ENCODE peak calls at places on chromosome 19, in five cellular contexts. W is IMR-90, S is transverse colon, C is natural killer cell, Z is RWPE1. D is an unnamed sample.

GRCh38 chr19:44685877-44686276 is 13.1 kb upstream of the CEACAM16 start:
- DNase-seq in W (peak; percentile 74), S (no peak), C (no peak), Z (no peak), D (peak; percentile 76)

GRCh38 chr19:1684573-1684912 is 32.1 kb upstream of the TCF3 start:
- DNase-seq in W (no peak), S (no peak), C (no peak), Z (no peak), D (no peak)

GRCh38 chr19:56161534-56161933 is 14.3 kb upstream of the GALP start:
- DNase-seq in W (no peak), S (no peak), C (no peak), Z (no peak), D (no peak)

GRCh38 chr19:48992571-48993174 is 436 bp downstream of the GYS1 start:
- DNase-seq in W (no peak), S (no peak), C (no peak), Z (no peak), D (no peak)

GRCh38 chr19:15469513-15470297 is 5.4 kb upstream of the RASAL3 start:
- DNase-seq in W (no peak), S (peak; percentile 24), C (peak; percentile 17), Z (no peak), D (peak; percentile 23)

GRCh38 chr19:16078311-16078758 is 2.0 kb downstream of the TPM4 start:
- DNase-seq in W (peak; percentile 69), S (peak; percentile 45), C (no peak), Z (no peak), D (no peak)

GRCh38 chr19:3459322-3459881 is 20.9 kb downstream of the SMIM24 start:
- DNase-seq in W (peak; percentile 94), S (peak; percentile 63), C (no peak), Z (peak; percentile 41), D (no peak)

GRCh38 chr19:51271015-51271600 is 20.2 kb downstream of the SIGLECL1 start:
- DNase-seq in W (no peak), S (no peak), C (no peak), Z (no peak), D (peak; percentile 53)

GRCh38 chr19:41785653-41786052 is 10.7 kb upstream of the CEACAM3 start:
- DNase-seq in W (peak; percentile 65), S (peak; percentile 80), C (peak; percentile 43), Z (peak; percentile 85), D (peak; percentile 87)

GRCh38 chr19:49685845-49686332 is 3.5 kb upstream of the ADM5 start:
- DNase-seq in W (no peak), S (no peak), C (no peak), Z (no peak), D (no peak)

GRCh38 chr19:2365201-2365970 is 5.3 kb downstream of the TMPRSS9 start:
- DNase-seq in W (no peak), S (no peak), C (no peak), Z (no peak), D (no peak)

GRCh38 chr19:42172261-42172660 is 40.0 kb upstream of the POU2F2 start:
- DNase-seq in W (no peak), S (no peak), C (no peak), Z (no peak), D (no peak)

GRCh38 chr19:35225951-35226350 is 2.6 kb downstream of the FAM187B start:
- DNase-seq in W (no peak), S (no peak), C (peak; percentile 2), Z (no peak), D (no peak)

GRCh38 chr19:14728595-14728994 is 38.7 kb downstream of the ZNF333 start:
- DNase-seq in W (no peak), S (no peak), C (no peak), Z (no peak), D (no peak)

GRCh38 chr19:48638831-48639381 is 1.7 kb upstream of the DBP start:
- DNase-seq in W (no peak), S (peak; percentile 24), C (no peak), Z (no peak), D (peak; percentile 43)

GRCh38 chr19:30084390-30084819 is 142.4 kb downstream of the URI1 start:
- DNase-seq in W (no peak), S (no peak), C (no peak), Z (no peak), D (peak; percentile 20)

GRCh38 chr19:13597625-13598024 is 91.3 kb upstream of the CACNA1A start:
- DNase-seq in W (peak; percentile 74), S (peak; percentile 41), C (no peak), Z (peak; percentile 82), D (no peak)

GRCh38 chr19:20414133-20414532 is 151.4 kb downstream of the ZNF737 start:
- DNase-seq in W (no peak), S (no peak), C (no peak), Z (no peak), D (no peak)

GRCh38 chr19:41327076-41327475 is 17.1 kb downstream of the CCDC97 start:
- DNase-seq in W (no peak), S (no peak), C (peak; percentile 31), Z (no peak), D (no peak)

GRCh38 chr19:40800339-40800996 is 1.5 kb downstream of the EGLN2 start:
- DNase-seq in W (no peak), S (no peak), C (no peak), Z (no peak), D (no peak)

GRCh38 chr19:38307076-38307475 is 3.0 kb downstream of the C19orf33 start:
- DNase-seq in W (no peak), S (no peak), C (no peak), Z (no peak), D (no peak)

GRCh38 chr19:10353793-10354391 is 14.5 kb upstream of the ICAM3 start:
- DNase-seq in W (peak; percentile 17), S (peak; percentile 14), C (no peak), Z (peak; percentile 45), D (no peak)

GRCh38 chr19:29672933-29673336 is 7.7 kb downstream of the PLEKHF1 start:
- DNase-seq in W (no peak), S (peak; percentile 63), C (peak; percentile 83), Z (no peak), D (no peak)

GRCh38 chr19:55809381-55810058 is 22.3 kb downstream of the NLRP11 start:
- DNase-seq in W (peak; percentile 33), S (peak; percentile 71), C (no peak), Z (no peak), D (no peak)

GRCh38 chr19:44552324-44552723 is 22.8 kb upstream of the CEACAM20 start:
- DNase-seq in W (no peak), S (peak; percentile 26), C (no peak), Z (no peak), D (peak; percentile 58)

GRCh38 chr19:663682-664117 is 686 bp upstream of the RNF126 start:
- DNase-seq in W (no peak), S (no peak), C (no peak), Z (no peak), D (no peak)
- TF ChIP-seq CTCF in W (no peak), S (no peak), C (no peak), Z (no peak), D (no peak)

GRCh38 chr19:47226426-47227346 is 4.3 kb downstream of the BBC3 start:
- DNase-seq in W (peak; percentile 67), S (peak; percentile 90), C (peak; percentile 72), Z (peak; percentile 31), D (peak; percentile 90)
- TF ChIP-seq CTCF in W (no peak), S (peak; percentile 35), C (no peak), Z (no peak), D (no peak)

GRCh38 chr19:57192064-57192395 is 730 bp downstream of the ZNF264 start:
- DNase-seq in W (peak; percentile 4), S (no peak), C (no peak), Z (peak; percentile 21), D (no peak)

GRCh38 chr19:57190301-57190700 is 999 bp upstream of the ZNF264 start:
- DNase-seq in W (no peak), S (no peak), C (no peak), Z (no peak), D (no peak)

GRCh38 chr19:57192993-57193392 is 1.7 kb downstream of the ZNF264 start:
- DNase-seq in W (no peak), S (no peak), C (no peak), Z (no peak), D (no peak)

DNA sequence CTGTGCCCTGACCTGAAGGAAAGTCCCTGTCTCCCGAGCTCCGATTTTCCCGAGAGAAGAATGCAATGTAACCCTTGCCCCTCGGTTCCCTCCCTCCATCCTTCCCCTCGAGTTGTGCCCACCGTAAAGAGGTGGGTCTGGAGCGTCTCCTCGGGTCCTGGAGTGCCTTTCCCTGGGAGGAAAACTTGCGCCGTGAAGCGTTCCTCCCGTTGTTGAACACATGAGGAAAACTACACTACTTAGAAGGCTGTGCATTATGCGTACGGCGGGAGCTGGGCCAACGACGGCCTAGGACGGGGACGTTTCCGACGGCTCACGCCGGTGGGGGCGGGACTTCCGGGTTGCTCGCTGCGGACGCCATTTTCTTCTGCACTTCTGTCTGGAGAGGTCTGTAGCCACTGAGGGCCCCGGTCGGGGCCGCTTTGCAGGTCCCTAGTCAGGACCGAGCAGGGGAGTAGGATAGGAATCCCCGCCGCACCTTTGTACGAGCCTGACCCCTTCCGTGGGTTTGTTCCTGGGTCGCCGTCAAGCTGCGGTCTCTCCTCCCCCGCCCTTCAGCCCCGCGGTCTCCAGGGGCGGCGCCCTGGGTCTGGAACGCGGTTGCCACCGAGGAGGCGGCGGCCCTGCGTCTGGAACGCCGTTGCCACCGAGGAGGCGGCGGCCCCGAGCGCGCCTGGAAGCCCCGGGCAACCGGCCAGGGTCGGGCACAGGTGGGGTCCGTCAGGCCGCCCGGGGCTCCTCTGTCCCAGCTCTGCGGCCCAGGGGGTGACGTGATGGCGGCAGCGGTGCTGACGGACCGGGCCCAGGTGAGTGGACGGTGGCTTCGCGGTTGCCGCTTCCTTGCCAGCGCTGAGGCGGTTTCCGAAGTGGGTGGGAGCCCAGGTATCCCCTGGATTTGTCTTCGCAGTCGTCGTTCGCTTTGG is at the start of gene ZNF264:
- DNase-seq in W (peak; percentile 85), S (peak; percentile 92), C (peak; percentile 88), Z (peak; percentile 81), D (peak; percentile 79)
- TF ChIP-seq CTCF in W (peak; percentile 22), S (no peak), C (no peak), Z (no peak), D (no peak)

DNA sequence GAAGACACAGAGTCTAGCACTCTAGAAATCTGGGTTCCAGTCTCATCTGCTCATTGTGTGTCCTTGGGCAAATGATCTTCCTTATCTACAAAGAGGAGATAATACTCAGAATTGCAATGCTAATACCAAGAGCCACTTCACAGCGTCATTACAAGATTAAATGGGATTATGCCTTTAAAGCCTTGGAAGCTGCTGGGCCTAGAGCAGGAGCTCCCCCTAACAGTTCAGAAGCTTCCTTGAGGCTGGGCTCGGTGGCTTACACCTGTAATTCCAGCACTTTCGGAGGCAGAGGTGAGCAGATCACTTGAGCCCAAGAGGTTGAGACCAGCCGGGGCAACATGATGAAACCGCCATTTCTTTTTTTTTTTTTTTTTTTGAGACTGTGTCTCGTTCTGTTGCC is 27.6 kb downstream of the AP2S1 start:
- DNase-seq in W (no peak), S (no peak), C (no peak), Z (no peak), D (no peak)
- TF ChIP-seq CTCF in W (no peak), S (no peak), C (no peak), Z (no peak), D (no peak)

GRCh38 chr19:8506402-8506957 is 4.0 kb upstream of the PRAM1 start:
- DNase-seq in W (no peak), S (no peak), C (no peak), Z (no peak), D (no peak)
- TF ChIP-seq CTCF in W (no peak), S (no peak), C (peak; percentile 17), Z (peak; percentile 53), D (peak; percentile 54)

D was measured in CD14-positive monocyte.